ENCODE peak calls at places on chromosomes 16 and 17, in ten cellular contexts. N, T, P, G, O, X, F, C, A and V are unnamed samples.

GRCh38 chr17:38454528-38454927 is 26.3 kb downstream of the ARHGAP23 start:
- DNase-seq in F (peak), O (peak), A (peak), X (peak), N (no peak), C (peak), T (no peak), G (no peak), P (no peak), V (peak)

GRCh38 chr17:7083592-7083991 is 3.5 kb upstream of the CLEC10A start:
- DNase-seq in O (peak), C (no peak), T (no peak), G (no peak), N (no peak), P (no peak), A (no peak), X (no peak), F (no peak), V (no peak)

GRCh38 chr17:77279448-77280303 is 138.9 kb downstream of the SEC14L1 start:
- DNase-seq in N (no peak), F (no peak), C (peak), A (no peak), P (peak), X (no peak), T (no peak), O (no peak), G (peak), V (no peak)

GRCh38 chr16:2196162-2196980 is at the start of gene CASKIN1:
- DNase-seq in T (peak), F (peak), A (no peak), N (no peak), C (peak), P (peak), G (peak), X (peak), O (peak), V (no peak)

GRCh38 chr16:74480150-74481029 is 59.1 kb upstream of the CLEC18B start:
- DNase-seq in T (no peak), O (peak), N (no peak), F (peak), X (peak), G (no peak), C (peak), A (peak), P (no peak), V (peak)

GRCh38 chr16:11560701-11561439 is 25.8 kb downstream of the LITAF start:
- DNase-seq in A (no peak), G (no peak), N (no peak), T (no peak), C (no peak), O (peak), P (peak), X (no peak), F (peak), V (no peak)

GRCh38 chr16:78628526-78628925 is 529.1 kb downstream of the WWOX start:
- DNase-seq in G (no peak), O (no peak), A (no peak), T (no peak), X (no peak), N (no peak), F (no peak), C (peak), P (no peak), V (no peak)

GRCh38 chr17:38361700-38362465 is 10.2 kb downstream of the SOCS7 start:
- DNase-seq in A (no peak), O (peak), N (no peak), C (no peak), X (no peak), T (no peak), G (no peak), F (no peak), P (no peak), V (no peak)

GRCh38 chr17:58414596-58414997 is 2.7 kb downstream of the RNF43 start:
- DNase-seq in O (no peak), P (no peak), N (no peak), A (peak), X (no peak), C (no peak), T (no peak), G (no peak), F (no peak), V (no peak)

GRCh38 chr16:88936008-88936912 is 40.7 kb downstream of the CBFA2T3 start:
- DNase-seq in F (peak), C (no peak), P (no peak), T (peak), A (peak), O (no peak), N (no peak), G (peak), X (no peak), V (no peak)

GRCh38 chr17:1126801-1127550 is 52.8 kb downstream of the ABR start:
- DNase-seq in P (no peak), O (no peak), C (no peak), N (no peak), X (no peak), A (no peak), T (no peak), F (peak), G (no peak), V (no peak)

GRCh38 chr17:2212328-2212981 is 91.1 kb downstream of the SMG6 start:
- DNase-seq in P (no peak), T (no peak), A (peak), F (no peak), C (peak), X (no peak), N (no peak), G (no peak), O (peak), V (no peak)

GRCh38 chr16:87610026-87610425 is 7.7 kb downstream of the JPH3 start:
- DNase-seq in G (no peak), F (no peak), O (no peak), X (no peak), A (no peak), T (no peak), N (no peak), C (no peak), P (no peak), V (no peak)

GRCh38 chr17:82408288-82408937 is 9.7 kb upstream of the HEXD start:
- DNase-seq in T (no peak), P (no peak), X (no peak), F (no peak), O (no peak), A (no peak), G (no peak), N (no peak), C (no peak), V (no peak)